ENCODE peak calls at places on chromosome 4, in seven cellular contexts. Z is pancreas, S is HL-60, T is kidney epithelial cell, W is RWPE1, K is mammary epithelial cell, F is hepatic stellate cell. L is an unnamed sample.

GRCh38 chr4:48255130-48255958 is 14.3 kb downstream of the TEC start:
- DNase-seq in Z (no peak), K (no peak), S (no peak), F (no peak), W (no peak), T (no peak), L (peak)

GRCh38 chr4:23875317-23875716 is 14.5 kb downstream of the PPARGC1A start:
- DNase-seq in K (no peak), F (no peak), Z (no peak), T (no peak), S (no peak), W (no peak), L (no peak)

GRCh38 chr4:89727236-89727635 is 109.7 kb downstream of the SNCA start:
- DNase-seq in T (no peak), W (peak), F (no peak), K (peak), Z (no peak), S (no peak), L (no peak)

GRCh38 chr4:129231907-129232626 is 136.1 kb downstream of the C4orf33 start:
- DNase-seq in S (no peak), K (no peak), T (no peak), W (no peak), F (no peak), Z (no peak), L (no peak)

GRCh38 chr4:84493092-84493850 is 5.8 kb downstream of the NKX6-1 start:
- DNase-seq in T (no peak), F (no peak), Z (peak), S (no peak), W (no peak), K (no peak), L (peak)

GRCh38 chr4:112510468-112511293 is 5.3 kb downstream of the NEUROG2 start:
- DNase-seq in K (no peak), W (no peak), F (no peak), Z (peak), S (no peak), T (no peak), L (no peak)

GRCh38 chr4:2066011-2066551 is 7.0 kb downstream of the NAT8L start:
- DNase-seq in K (no peak), Z (peak), F (no peak), T (no peak), W (no peak), S (no peak), L (no peak)

GRCh38 chr4:83855044-83855443 is 319.1 kb downstream of the GPAT3 start:
- DNase-seq in K (peak), T (peak), F (peak), Z (no peak), S (no peak), W (peak), L (no peak)

GRCh38 chr4:30875659-30876269 is 155.6 kb downstream of the PCDH7 start:
- DNase-seq in K (peak), T (no peak), W (peak), F (no peak), S (no peak), Z (no peak), L (no peak)

GRCh38 chr4:105414316-105414715 is 59.5 kb downstream of the PPA2 start:
- DNase-seq in W (no peak), K (no peak), Z (peak), S (no peak), F (no peak), T (no peak), L (no peak)

GRCh38 chr4:47830263-47831025 is 7.4 kb downstream of the CORIN start:
- DNase-seq in S (no peak), W (no peak), T (no peak), Z (no peak), K (no peak), F (no peak), L (no peak)

GRCh38 chr4:158172558-158173258 is at the start of gene GASK1B:
- DNase-seq in K (peak), Z (no peak), W (peak), F (no peak), S (no peak), T (no peak), L (peak)

GRCh38 chr4:3871881-3872833 is 106.0 kb downstream of the ADRA2C start:
- DNase-seq in W (no peak), Z (no peak), S (no peak), F (no peak), K (no peak), T (no peak), L (no peak)

GRCh38 chr4:6463311-6464289 is 8.8 kb downstream of the PPP2R2C start:
- DNase-seq in S (no peak), F (no peak), T (no peak), W (no peak), K (no peak), Z (peak), L (no peak)

GRCh38 chr4:144649646-144650045 is 3.7 kb downstream of the HHIP start:
- DNase-seq in S (no peak), T (no peak), K (no peak), F (no peak), W (no peak), Z (no peak), L (peak)

GRCh38 chr4:5970381-5971076 is 47.7 kb downstream of the C4orf50 start:
- DNase-seq in Z (no peak), W (no peak), T (no peak), K (no peak), F (no peak), S (no peak), L (no peak)

GRCh38 chr4:17584502-17585213 is 7.7 kb downstream of the LAP3 start:
- DNase-seq in W (no peak), F (no peak), S (no peak), Z (no peak), T (no peak), K (no peak), L (no peak)

GRCh38 chr4:124468360-124468759 is 244.2 kb downstream of the ANKRD50 start:
- DNase-seq in K (no peak), Z (no peak), F (no peak), S (no peak), W (no peak), T (no peak), L (no peak)

L was measured in NCI-H510A treated with DMSO at 0.1 percent for 48 hours.